ENCODE peak calls at places on chromosomes 1 and 21, in five cellular contexts. Z, M, A, V and X are unnamed samples.

GRCh38 chr1:232965912-232966217 is 15.5 kb downstream of the NTPCR start:
- DNase-seq in Z (no peak), V (no peak), M (no peak), A (no peak), X (no peak)

GRCh38 chr1:156914440-156914856 is 6.0 kb upstream of the LRRC71 start:
- DNase-seq in M (no peak), A (no peak), V (no peak), Z (peak; percentile 46), X (no peak)

GRCh38 chr1:229098903-229099578 is 171.9 kb upstream of the RAB4A start:
- DNase-seq in A (no peak), V (no peak), M (no peak), Z (no peak), X (no peak)

GRCh38 chr1:243718893-243719292 is 131.2 kb downstream of the AKT3 start:
- DNase-seq in A (peak; percentile 75), M (no peak), Z (no peak), V (no peak), X (no peak)

GRCh38 chr1:85830837-85831236 is 122.6 kb upstream of the ZNHIT6 start:
- DNase-seq in M (no peak), Z (no peak), A (no peak), V (no peak), X (no peak)

GRCh38 chr1:236063551-236063918 is 1.4 kb downstream of the NID1 start:
- DNase-seq in Z (no peak), M (no peak), A (no peak), V (no peak), X (no peak)

GRCh38 chr1:165659581-165659895 is 28.5 kb downstream of the MGST3 start:
- DNase-seq in V (no peak), A (no peak), Z (no peak), M (no peak), X (no peak)

GRCh38 chr21:45029968-45030636 is 44.3 kb upstream of the ADARB1 start:
- DNase-seq in V (no peak), A (no peak), Z (no peak), M (no peak), X (no peak)

GRCh38 chr1:201985355-201985754 is 2.9 kb downstream of the RNPEP start:
- DNase-seq in V (no peak), A (no peak), M (no peak), Z (no peak), X (no peak)

GRCh38 chr21:32382108-32382601 is 10.7 kb downstream of the URB1 start:
- DNase-seq in A (peak; percentile 42), Z (peak; percentile 2), M (no peak), V (no peak), X (no peak)

GRCh38 chr1:234386122-234386521 is 12.9 kb downstream of the COA6 start:
- DNase-seq in Z (no peak), A (no peak), V (no peak), M (no peak), X (no peak)

GRCh38 chr1:155940993-155941844 is at the start of gene RXFP4:
- DNase-seq in Z (no peak), A (no peak), M (no peak), V (peak; percentile 39), X (no peak)

GRCh38 chr21:45109831-45110492 is 35.6 kb downstream of the ADARB1 start:
- DNase-seq in M (no peak), A (no peak), Z (no peak), V (no peak), X (no peak)

GRCh38 chr1:6179564-6180175 is 451 bp downstream of the CHD5 start:
- DNase-seq in M (no peak), A (no peak), V (no peak), Z (no peak), X (no peak)

GRCh38 chr1:67522001-67522441 is 91.8 kb upstream of the SERBP1 start:
- DNase-seq in M (no peak), V (no peak), A (no peak), Z (no peak), X (no peak)

GRCh38 chr1:173094539-173094938 is 43.8 kb upstream of the TNFSF18 start:
- DNase-seq in Z (no peak), V (no peak), A (no peak), M (no peak), X (no peak)

GRCh38 chr1:171115280-171115897 is 24.7 kb downstream of the FMO3 start:
- DNase-seq in Z (no peak), M (no peak), V (no peak), A (no peak), X (no peak)

GRCh38 chr1:172980456-172980855 is 70.3 kb downstream of the TNFSF18 start:
- DNase-seq in V (no peak), Z (no peak), A (no peak), M (no peak), X (no peak)

GRCh38 chr21:45019076-45019886 is 55.1 kb upstream of the ADARB1 start:
- DNase-seq in M (no peak), A (no peak), Z (no peak), V (no peak), X (no peak)